ENCODE peak calls at places on chromosomes 4 and X, in five cellular contexts. One of them, this sample, is unnamed.

GRCh38 chr4:74244049-74244448 is 64.2 kb upstream of the EPGN start:
- ATAC-seq in RWPE2: no peak
- ATAC-seq in aorta: no peak
- ATAC-seq in SK-N-SH treated with all-trans-retinoic acid at 6 μM for 48 hours: no peak
- ATAC-seq in natural killer cell: no peak
- ATAC-seq in this sample: no peak

GRCh38 chr4:3269105-3269927 is 20.4 kb downstream of the MSANTD1 start:
- ATAC-seq in RWPE2: no peak
- ATAC-seq in aorta: peak
- ATAC-seq in SK-N-SH treated with all-trans-retinoic acid at 6 μM for 48 hours: peak
- ATAC-seq in natural killer cell: no peak
- ATAC-seq in this sample: peak

GRCh38 chr4:177190995-177191568 is 118.6 kb upstream of the NEIL3 start:
- ATAC-seq in RWPE2: peak
- ATAC-seq in aorta: no peak
- ATAC-seq in SK-N-SH treated with all-trans-retinoic acid at 6 μM for 48 hours: no peak
- ATAC-seq in natural killer cell: no peak
- ATAC-seq in this sample: no peak

GRCh38 chr4:1239141-1239948 is 9.6 kb downstream of the CTBP1 start:
- ATAC-seq in RWPE2: no peak
- ATAC-seq in aorta: peak
- ATAC-seq in SK-N-SH treated with all-trans-retinoic acid at 6 μM for 48 hours: no peak
- ATAC-seq in natural killer cell: no peak
- ATAC-seq in this sample: no peak

GRCh38 chr4:153539058-153539826 is 73.1 kb downstream of the TMEM131L start:
- ATAC-seq in RWPE2: no peak
- ATAC-seq in aorta: peak
- ATAC-seq in SK-N-SH treated with all-trans-retinoic acid at 6 μM for 48 hours: no peak
- ATAC-seq in natural killer cell: no peak
- ATAC-seq in this sample: no peak

GRCh38 chr4:3302164-3302785 is 9.5 kb downstream of the RGS12 start:
- ATAC-seq in RWPE2: peak
- ATAC-seq in aorta: no peak
- ATAC-seq in SK-N-SH treated with all-trans-retinoic acid at 6 μM for 48 hours: no peak
- ATAC-seq in natural killer cell: peak
- ATAC-seq in this sample: peak

GRCh38 chrX:65635824-65636223 is 31.6 kb upstream of the MSN start:
- ATAC-seq in RWPE2: no peak
- ATAC-seq in aorta: peak
- ATAC-seq in SK-N-SH treated with all-trans-retinoic acid at 6 μM for 48 hours: peak
- ATAC-seq in natural killer cell: no peak
- ATAC-seq in this sample: no peak

GRCh38 chrX:123835661-123836371 is 24.0 kb upstream of the XIAP start:
- ATAC-seq in RWPE2: peak
- ATAC-seq in aorta: no peak
- ATAC-seq in SK-N-SH treated with all-trans-retinoic acid at 6 μM for 48 hours: peak
- ATAC-seq in natural killer cell: no peak
- ATAC-seq in this sample: no peak

GRCh38 chrX:19382500-19383145 is 38.9 kb downstream of the PDHA1 start:
- ATAC-seq in RWPE2: peak
- ATAC-seq in aorta: no peak
- ATAC-seq in SK-N-SH treated with all-trans-retinoic acid at 6 μM for 48 hours: peak
- ATAC-seq in natural killer cell: peak
- ATAC-seq in this sample: no peak

GRCh38 chrX:108001218-108001814 is 19.1 kb upstream of the TEX13B start:
- ATAC-seq in RWPE2: peak
- ATAC-seq in aorta: no peak
- ATAC-seq in SK-N-SH treated with all-trans-retinoic acid at 6 μM for 48 hours: peak
- ATAC-seq in natural killer cell: no peak
- ATAC-seq in this sample: peak

GRCh38 chrX:69285401-69285871 is 120.2 kb upstream of the PJA1 start:
- ATAC-seq in RWPE2: peak
- ATAC-seq in aorta: peak
- ATAC-seq in SK-N-SH treated with all-trans-retinoic acid at 6 μM for 48 hours: peak
- ATAC-seq in natural killer cell: no peak
- ATAC-seq in this sample: no peak

GRCh38 chr4:140995058-140995457 is 138.2 kb downstream of the RNF150 start:
- ATAC-seq in RWPE2: no peak
- ATAC-seq in aorta: no peak
- ATAC-seq in SK-N-SH treated with all-trans-retinoic acid at 6 μM for 48 hours: peak
- ATAC-seq in natural killer cell: no peak
- ATAC-seq in this sample: no peak

GRCh38 chr4:177119021-177119461 is 190.6 kb upstream of the NEIL3 start:
- ATAC-seq in RWPE2: no peak
- ATAC-seq in aorta: no peak
- ATAC-seq in SK-N-SH treated with all-trans-retinoic acid at 6 μM for 48 hours: peak
- ATAC-seq in natural killer cell: no peak
- ATAC-seq in this sample: no peak

This sample was measured in stimulated activated memory B cell treated with anti-CD40 and anti-IgM and Interleukin-4, amounts not matched to agents 10 μg/mL and 1 μg/mL and 100 μg/mL, for 72 hours.